ENCODE peak calls at places on chromosomes 1 and 21, in five cellular contexts. I, S, A, Y and L are unnamed samples. For H3K27me3, the result is how much of the 10 kb centered on the place peaks cover.

GRCh38 chr1:162562452-162562828 is 918 bp downstream of the UAP1 start:
- DNase-seq in I (no peak), S (no peak), A (no peak), Y (no peak), L (no peak)

GRCh38 chr1:47578026-47578861 is 140.4 kb downstream of the FOXD2 start:
- DNase-seq in I (no peak), S (peak), A (no peak), Y (no peak), L (no peak)

GRCh38 chr1:157585984-157586383 is 11.9 kb downstream of the FCRL4 start:
- DNase-seq in I (no peak), S (no peak), A (no peak), Y (no peak), L (no peak)

GRCh38 chr1:87644500-87645245 is 316.0 kb downstream of the LMO4 start:
- DNase-seq in I (peak), S (no peak), A (no peak), Y (no peak), L (no peak)

GRCh38 chr1:85047472-85048295 is 616 bp downstream of the MCOLN3 start:
- DNase-seq in I (no peak), S (peak), A (no peak), Y (peak), L (peak)

GRCh38 chr21:41438425-41439113 is 12.5 kb downstream of the MX1 start:
- DNase-seq in I (no peak), S (no peak), A (no peak), Y (no peak), L (no peak)

GRCh38 chr1:153608742-153609584 is 4.0 kb downstream of the S100A16 start:
- DNase-seq in I (peak), S (no peak), A (peak), Y (no peak), L (no peak)

GRCh38 chr1:78833491-78833890 is 173.0 kb downstream of the ADGRL4 start:
- DNase-seq in I (peak), S (no peak), A (no peak), Y (no peak), L (no peak)

GRCh38 chr1:79100385-79100784 is 93.9 kb upstream of the ADGRL4 start:
- DNase-seq in I (peak), S (no peak), A (no peak), Y (no peak), L (no peak)

GRCh38 chr1:243748706-243749283 is 101.2 kb downstream of the AKT3 start:
- DNase-seq in I (peak), S (peak), A (no peak), Y (peak), L (no peak)

GRCh38 chr21:33750017-33750416 is 107.7 kb downstream of the ITSN1 start:
- DNase-seq in I (no peak), S (no peak), A (no peak), Y (no peak), L (no peak)

GRCh38 chr1:81877940-81878339 is 77.2 kb downstream of the ADGRL2 start:
- DNase-seq in I (no peak), S (no peak), A (no peak), Y (no peak), L (no peak)

GRCh38 chr1:21626921-21627339 is 42.2 kb downstream of the RAP1GAP start:
- DNase-seq in I (no peak), S (no peak), A (no peak), Y (no peak), L (no peak)

GRCh38 chr1:160826546-160826945 is 30.6 kb downstream of the LY9 start:
- DNase-seq in I (no peak), S (no peak), A (no peak), Y (no peak), L (no peak)

GRCh38 chr21:41877901-41878830 is 978 bp downstream of the PRDM15 start:
- DNase-seq in I (peak), S (peak), A (no peak), Y (peak), L (no peak)

GRCh38 chr1:69929278-69930057 is 275.9 kb downstream of the LRRC40 start:
- DNase-seq in I (no peak), S (no peak), A (no peak), Y (no peak), L (no peak)

GRCh38 chr21:41783476-41784150 is 16.8 kb upstream of the RIPK4 start:
- DNase-seq in I (peak), S (no peak), A (no peak), Y (no peak), L (no peak)

GRCh38 chr1:228740991-228741390 is 5.7 kb downstream of the RHOU start:
- DNase-seq in I (no peak), S (no peak), A (no peak), Y (no peak), L (no peak)

GRCh38 chr1:234322097-234322496 is 51.2 kb upstream of the COA6 start:
- DNase-seq in I (no peak), S (no peak), A (no peak), Y (no peak), L (no peak)

GRCh38 chr1:20981903-20982695 is 194.6 kb downstream of the EIF4G3 start:
- DNase-seq in I (peak), S (peak), A (no peak), Y (no peak), L (no peak)

GRCh38 chr1:228289996-228290881 is 82.4 kb downstream of the OBSCN start:
- DNase-seq in I (no peak), S (no peak), A (no peak), Y (no peak), L (peak)

GRCh38 chr1:236575523-236575922 is 28.8 kb downstream of the HEATR1 start:
- DNase-seq in I (no peak), S (no peak), A (no peak), Y (no peak), L (no peak)
- H3K27me3 ChIP-seq in I (under half), S (under half), A (under half), Y (under half), L (under half)

DNA sequence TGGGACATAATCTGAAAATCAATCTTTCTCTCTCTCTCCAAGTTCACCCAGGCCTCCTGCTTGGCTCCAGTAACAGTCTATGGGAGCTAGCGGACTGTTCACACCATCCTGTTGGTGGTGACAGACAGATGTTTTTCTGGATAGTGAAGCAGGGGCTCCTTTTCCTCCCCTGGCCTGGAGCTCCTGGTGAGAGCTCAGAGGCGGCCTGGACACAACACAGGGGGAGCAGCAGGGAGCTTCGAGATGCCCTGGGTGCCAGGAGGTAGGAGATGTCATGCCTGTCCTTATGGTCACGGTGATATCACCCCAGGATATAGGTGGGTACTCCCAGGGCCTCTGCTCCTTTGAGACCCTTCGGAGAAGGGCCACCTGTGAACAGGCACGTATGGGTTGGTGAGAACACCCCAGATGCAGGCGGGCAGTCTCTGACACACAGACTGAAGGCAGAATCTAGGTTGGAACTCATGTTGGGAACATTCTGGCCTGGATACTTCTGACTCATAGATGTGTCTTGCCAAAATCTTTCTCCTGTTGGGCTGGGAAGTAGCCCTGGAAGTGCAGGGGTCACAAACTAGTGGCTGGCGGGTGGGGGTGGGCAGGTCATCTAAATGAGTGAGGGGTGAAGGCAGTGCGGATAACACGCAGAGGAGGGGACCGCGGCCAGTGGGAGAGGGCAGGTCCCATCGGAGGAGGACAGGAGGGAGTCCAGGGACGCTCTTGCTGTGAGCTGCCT is 180.7 kb downstream of the PTPRU start:
- DNase-seq in I (no peak), S (no peak), A (no peak), Y (no peak), L (no peak)
- H3K27me3 ChIP-seq in I (under half), S (under half), A (under half), Y (under half), L (under half)

GRCh38 chr1:1437904-1438376 is 2.5 kb downstream of the VWA1 start:
- DNase-seq in I (no peak), S (peak), A (no peak), Y (no peak), L (no peak)

GRCh38 chr1:1436634-1437032 is 1.1 kb downstream of the VWA1 start:
- DNase-seq in I (no peak), S (no peak), A (no peak), Y (no peak), L (no peak)

GRCh38 chr1:1438531-1439381 is 3.3 kb downstream of the VWA1 start:
- DNase-seq in I (no peak), S (peak), A (no peak), Y (no peak), L (no peak)

GRCh38 chr1:1435911-1436633 is 582 bp downstream of the VWA1 start:
- DNase-seq in I (no peak), S (peak), A (no peak), Y (no peak), L (no peak)

GRCh38 chr1:1437033-1437903 is 1.8 kb downstream of the VWA1 start:
- DNase-seq in I (no peak), S (peak), A (no peak), Y (no peak), L (no peak)
- H3K27me3 ChIP-seq in I (under half), S (under half), A (under half), Y (under half), L (under half)

DNA sequence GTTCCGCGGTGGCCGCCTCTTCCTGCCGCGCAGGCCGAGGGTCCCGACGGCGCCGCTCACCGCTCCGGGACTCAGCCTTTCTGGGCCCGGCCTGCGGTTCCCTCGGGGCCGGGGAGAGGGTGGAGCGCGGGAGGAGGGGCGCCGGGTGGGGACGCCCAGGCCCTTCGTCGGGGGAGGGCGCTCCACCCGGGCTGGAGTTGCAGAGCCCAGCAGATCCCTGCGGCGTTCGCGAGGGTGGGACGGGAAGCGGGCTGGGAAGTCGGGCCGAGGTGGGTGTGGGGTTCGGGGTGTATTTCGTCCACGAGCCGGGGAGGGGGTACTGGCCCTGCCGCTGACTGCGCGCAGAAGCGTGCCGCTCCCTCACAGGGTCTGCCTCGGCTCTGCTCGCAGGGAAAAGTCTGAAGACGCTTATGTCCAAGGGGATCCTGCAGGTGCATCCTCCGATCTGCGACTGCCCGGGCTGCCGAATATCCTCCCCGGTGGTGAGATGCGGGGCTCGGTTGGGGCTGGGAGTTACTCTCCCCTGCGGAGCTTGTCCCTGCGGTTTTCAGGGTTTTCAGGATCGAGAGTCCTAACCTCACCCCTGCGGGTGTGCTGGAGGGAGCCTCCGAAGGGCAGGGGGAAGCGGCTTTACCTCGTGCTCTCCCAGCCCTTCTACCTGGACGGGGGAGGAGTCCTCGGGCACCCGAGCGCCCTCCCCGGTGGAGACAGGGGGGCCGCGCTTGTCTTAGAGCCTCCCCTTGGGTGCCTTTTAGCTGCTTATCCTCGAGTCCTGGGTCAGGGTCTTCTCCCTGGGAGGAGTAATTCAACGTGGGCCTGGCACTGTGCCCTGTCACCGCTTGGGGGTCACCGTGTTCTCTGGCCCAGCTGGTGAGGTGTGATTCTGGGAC is 2.1 kb downstream of the SAMD11 start:
- DNase-seq in I (no peak), S (peak), A (no peak), Y (no peak), L (no peak)
- H3K27me3 ChIP-seq in I (half or more), S (under half), A (under half), Y (under half), L (half or more)